ENCODE peak calls at places on chromosomes 6 and 20, in six cellular contexts. One of them, this sample, is unnamed.

GRCh38 chr6:119445666-119446622 is 96.4 kb upstream of the MAN1A1 start:
- DNase-seq in GM23248: peak; percentile 64
- DNase-seq in aorta: no peak
- DNase-seq in testis: no peak
- DNase-seq in tibial nerve: no peak
- DNase-seq in upper lobe of right lung: no peak
- DNase-seq in this sample: no peak

GRCh38 chr6:129102741-129103140 is 219.8 kb downstream of the LAMA2 start:
- DNase-seq in GM23248: no peak
- DNase-seq in aorta: no peak
- DNase-seq in testis: peak; percentile 57
- DNase-seq in tibial nerve: peak; percentile 34
- DNase-seq in upper lobe of right lung: no peak
- DNase-seq in this sample: no peak

GRCh38 chr20:3679749-3680700 is 1.8 kb downstream of the ADAM33 start:
- DNase-seq in GM23248: peak; percentile 91
- DNase-seq in aorta: peak; percentile 92
- DNase-seq in testis: peak; percentile 63
- DNase-seq in tibial nerve: peak; percentile 63
- DNase-seq in upper lobe of right lung: no peak
- DNase-seq in this sample: no peak

GRCh38 chr20:4772132-4772531 is 50.4 kb downstream of the PRND start:
- DNase-seq in GM23248: no peak
- DNase-seq in aorta: no peak
- DNase-seq in testis: no peak
- DNase-seq in tibial nerve: no peak
- DNase-seq in upper lobe of right lung: no peak
- DNase-seq in this sample: no peak

GRCh38 chr6:19342616-19343015 is 494.6 kb upstream of the ID4 start:
- DNase-seq in GM23248: peak; percentile 42
- DNase-seq in aorta: no peak
- DNase-seq in testis: no peak
- DNase-seq in tibial nerve: no peak
- DNase-seq in upper lobe of right lung: no peak
- DNase-seq in this sample: no peak

GRCh38 chr20:3653921-3654320 is 9.3 kb downstream of the GFRA4 start:
- DNase-seq in GM23248: no peak
- DNase-seq in aorta: peak; percentile 21
- DNase-seq in testis: no peak
- DNase-seq in tibial nerve: no peak
- DNase-seq in upper lobe of right lung: no peak
- DNase-seq in this sample: no peak

GRCh38 chr6:11609324-11610071 is 71.9 kb downstream of the TMEM170B start:
- DNase-seq in GM23248: peak; percentile 96
- DNase-seq in aorta: peak; percentile 89
- DNase-seq in testis: no peak
- DNase-seq in tibial nerve: no peak
- DNase-seq in upper lobe of right lung: no peak
- DNase-seq in this sample: peak; percentile 55

GRCh38 chr20:24032412-24032898 is 43.9 kb upstream of the GGTLC1 start:
- DNase-seq in GM23248: no peak
- DNase-seq in aorta: no peak
- DNase-seq in testis: no peak
- DNase-seq in tibial nerve: no peak
- DNase-seq in upper lobe of right lung: no peak
- DNase-seq in this sample: no peak

GRCh38 chr20:52926505-52926904 is 45.7 kb upstream of the TSHZ2 start:
- DNase-seq in GM23248: peak; percentile 36
- DNase-seq in aorta: no peak
- DNase-seq in testis: no peak
- DNase-seq in tibial nerve: no peak
- DNase-seq in upper lobe of right lung: no peak
- DNase-seq in this sample: no peak

GRCh38 chr6:36697481-36697903 is at the start of gene RAB44:
- DNase-seq in GM23248: no peak
- DNase-seq in aorta: peak; percentile 52
- DNase-seq in testis: no peak
- DNase-seq in tibial nerve: no peak
- DNase-seq in upper lobe of right lung: peak; percentile 54
- DNase-seq in this sample: peak; percentile 54

GRCh38 chr6:70758883-70759282 is 91.2 kb downstream of the SMAP1 start:
- DNase-seq in GM23248: no peak
- DNase-seq in aorta: no peak
- DNase-seq in testis: no peak
- DNase-seq in tibial nerve: no peak
- DNase-seq in upper lobe of right lung: no peak
- DNase-seq in this sample: no peak

GRCh38 chr6:34393191-34393967 is 910 bp upstream of the NUDT3 start:
- DNase-seq in GM23248: no peak
- DNase-seq in aorta: no peak
- DNase-seq in testis: no peak
- DNase-seq in tibial nerve: no peak
- DNase-seq in upper lobe of right lung: no peak
- DNase-seq in this sample: no peak

GRCh38 chr20:1800777-1801176 is 94.4 kb upstream of the SIRPA start:
- DNase-seq in GM23248: peak; percentile 77
- DNase-seq in aorta: no peak
- DNase-seq in testis: no peak
- DNase-seq in tibial nerve: no peak
- DNase-seq in upper lobe of right lung: no peak
- DNase-seq in this sample: no peak

GRCh38 chr20:58268936-58269619 is 40.4 kb upstream of the RAB22A start:
- DNase-seq in GM23248: no peak
- DNase-seq in aorta: no peak
- DNase-seq in testis: no peak
- DNase-seq in tibial nerve: no peak
- DNase-seq in upper lobe of right lung: no peak
- DNase-seq in this sample: no peak

GRCh38 chr20:21156266-21156665 is 30.4 kb downstream of the KIZ start:
- DNase-seq in GM23248: peak; percentile 73
- DNase-seq in aorta: no peak
- DNase-seq in testis: no peak
- DNase-seq in tibial nerve: no peak
- DNase-seq in upper lobe of right lung: no peak
- DNase-seq in this sample: no peak

GRCh38 chr6:27867941-27868705 is 44.1 kb downstream of the OR2B2 start:
- DNase-seq in GM23248: no peak
- DNase-seq in aorta: no peak
- DNase-seq in testis: no peak
- DNase-seq in tibial nerve: no peak
- DNase-seq in upper lobe of right lung: no peak
- DNase-seq in this sample: no peak

GRCh38 chr6:162099685-162100084 is 627.9 kb downstream of the PRKN start:
- DNase-seq in GM23248: peak; percentile 98
- DNase-seq in aorta: no peak
- DNase-seq in testis: no peak
- DNase-seq in tibial nerve: no peak
- DNase-seq in upper lobe of right lung: peak; percentile 74
- DNase-seq in this sample: peak; percentile 79

GRCh38 chr6:140438346-140438735 is 1063.9 kb upstream of the CITED2 start:
- DNase-seq in GM23248: peak; percentile 52
- DNase-seq in aorta: no peak
- DNase-seq in testis: no peak
- DNase-seq in tibial nerve: no peak
- DNase-seq in upper lobe of right lung: no peak
- DNase-seq in this sample: no peak

DNA sequence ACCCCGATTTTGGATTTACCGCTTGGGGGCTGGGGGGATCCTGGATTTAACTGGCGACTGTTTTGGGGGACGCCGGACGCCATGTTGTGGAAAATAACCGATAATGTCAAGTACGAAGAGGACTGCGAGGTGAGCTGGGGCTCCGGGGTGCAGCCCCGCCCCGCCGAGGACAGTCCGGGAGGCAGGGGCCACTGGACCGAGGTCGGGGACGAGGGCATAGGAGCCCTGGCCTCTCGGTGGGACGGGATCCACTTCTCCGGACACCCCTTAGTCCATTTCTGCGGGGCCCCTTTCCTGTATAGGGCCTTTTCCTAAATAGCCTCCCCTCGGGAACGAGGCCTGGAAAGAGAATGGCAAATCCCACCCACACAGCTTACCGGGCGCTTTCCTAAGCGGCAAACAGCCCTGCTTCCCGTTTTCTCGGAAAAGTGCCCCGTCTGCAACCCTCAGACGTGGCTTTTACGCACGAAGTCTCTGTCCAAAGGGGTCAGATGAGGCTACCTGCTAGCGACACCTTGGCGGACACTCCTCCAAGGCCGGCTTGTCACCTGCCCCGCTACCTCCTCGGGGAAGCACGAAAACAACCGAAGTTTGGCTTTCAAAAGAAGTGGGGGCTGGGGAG is 469 bp downstream of the TFAP2C start:
- DNase-seq in GM23248: peak; percentile 64
- DNase-seq in aorta: no peak
- DNase-seq in testis: no peak
- DNase-seq in tibial nerve: no peak
- DNase-seq in upper lobe of right lung: no peak
- DNase-seq in this sample: no peak
- H3K27me3 ChIP-seq in GM23248: no peaks in the 10 kb centered on the region
- H3K27me3 ChIP-seq in aorta: no peaks in the 10 kb centered on the region
- H3K27me3 ChIP-seq in testis: no peaks in the 10 kb centered on the region
- H3K27me3 ChIP-seq in tibial nerve: peaks cover 2% of the 10 kb centered on the region
- H3K27me3 ChIP-seq in upper lobe of right lung: peaks cover 96% of the 10 kb centered on the region
- H3K27me3 ChIP-seq in this sample: peaks cover 95% of the 10 kb centered on the region

DNA sequence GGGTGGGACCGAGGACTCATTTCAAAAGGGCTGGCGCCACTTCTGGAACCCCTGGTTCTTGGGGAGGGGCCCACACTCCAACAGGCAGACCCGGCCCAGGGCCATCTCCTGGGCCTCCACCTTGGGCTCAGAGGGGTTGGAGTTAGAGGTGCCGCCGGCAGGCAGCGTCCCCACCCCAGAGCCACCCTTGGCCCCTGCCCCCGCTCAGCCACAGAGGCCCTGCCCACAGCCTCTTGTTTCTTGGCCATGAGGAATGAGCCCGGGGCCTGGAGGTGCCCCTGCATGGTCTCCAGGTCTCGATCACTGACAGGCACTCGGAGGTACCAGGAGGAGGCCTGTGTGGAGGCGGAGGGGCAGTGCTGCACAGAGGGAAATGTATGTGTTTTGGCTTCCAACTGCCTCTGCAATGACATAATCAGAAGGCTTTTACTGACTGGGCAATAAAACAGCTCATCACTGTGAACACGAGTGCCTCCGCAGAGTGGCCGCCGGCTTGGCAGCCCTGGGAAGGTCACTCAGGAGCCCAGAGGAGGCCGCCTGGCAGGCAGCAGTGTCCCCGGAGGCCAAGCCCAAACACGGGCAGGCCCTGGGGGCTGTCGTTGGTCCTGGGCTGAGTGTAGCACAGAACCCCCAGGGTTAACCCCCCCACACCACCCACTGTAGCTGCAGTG is 61.1 kb upstream of the GATA5 start:
- DNase-seq in GM23248: peak; percentile 45
- DNase-seq in aorta: no peak
- DNase-seq in testis: no peak
- DNase-seq in tibial nerve: no peak
- DNase-seq in upper lobe of right lung: no peak
- DNase-seq in this sample: no peak
- H3K27ac ChIP-seq in GM23248: no peak overlapping the region
- H3K27ac ChIP-seq in aorta: no peak overlapping the region
- H3K27ac ChIP-seq in testis: no peak overlapping the region
- H3K27ac ChIP-seq in tibial nerve: no peak overlapping the region
- H3K27ac ChIP-seq in upper lobe of right lung: no peak overlapping the region
- H3K27ac ChIP-seq in this sample: no peak overlapping the region

GRCh38 chr6:142900467-142900961 is 44.5 kb downstream of the HIVEP2 start:
- DNase-seq in GM23248: no peak
- DNase-seq in aorta: no peak
- DNase-seq in testis: peak; percentile 32
- DNase-seq in tibial nerve: no peak
- DNase-seq in upper lobe of right lung: no peak
- DNase-seq in this sample: no peak
- H3K4me1 ChIP-seq in GM23248: peaks cover 47% of the 10 kb centered on the region
- H3K4me1 ChIP-seq in aorta: peaks cover 2% of the 10 kb centered on the region
- H3K4me1 ChIP-seq in testis: no peaks in the 10 kb centered on the region
- H3K4me1 ChIP-seq in tibial nerve: no peaks in the 10 kb centered on the region
- H3K4me1 ChIP-seq in upper lobe of right lung: peaks cover 10% of the 10 kb centered on the region
- H3K4me1 ChIP-seq in this sample: peaks cover 15% of the 10 kb centered on the region

GRCh38 chr20:40692240-40693011 is 3.4 kb upstream of the MAFB start:
- DNase-seq in GM23248: no peak
- DNase-seq in aorta: no peak
- DNase-seq in testis: no peak
- DNase-seq in tibial nerve: no peak
- DNase-seq in upper lobe of right lung: no peak
- DNase-seq in this sample: no peak
- H3K27me3 ChIP-seq in GM23248: peaks cover 10% of the 10 kb centered on the region
- H3K27me3 ChIP-seq in aorta: no peaks in the 10 kb centered on the region
- H3K27me3 ChIP-seq in testis: no peaks in the 10 kb centered on the region
- H3K27me3 ChIP-seq in tibial nerve: peaks cover 2% of the 10 kb centered on the region
- H3K27me3 ChIP-seq in upper lobe of right lung: peaks cover 52% of the 10 kb centered on the region
- H3K27me3 ChIP-seq in this sample: peaks cover 47% of the 10 kb centered on the region

This sample was measured in lower lobe of right lung.